ENCODE peak calls at places on chromosomes 5 and 9, in nine cellular contexts. One of them, this sample, is unnamed.

GRCh38 chr5:994821-995220 is 13.8 kb upstream of the NKD2 start:
- DNase-seq in PC-3: no peak
- DNase-seq in epithelial cell of esophagus: no peak
- DNase-seq in RWPE1: no peak
- DNase-seq in IMR-90: no peak
- DNase-seq in fibroblast of pulmonary artery: no peak
- DNase-seq in keratinocyte: no peak
- DNase-seq in CD4-positive, alpha-beta T cell: no peak
- DNase-seq in upper lobe of right lung: peak
- DNase-seq in this sample: no peak

GRCh38 chr9:76510041-76510440 is 51.1 kb downstream of the GCNT1 start:
- DNase-seq in PC-3: no peak
- DNase-seq in epithelial cell of esophagus: no peak
- DNase-seq in RWPE1: no peak
- DNase-seq in IMR-90: peak
- DNase-seq in fibroblast of pulmonary artery: peak
- DNase-seq in keratinocyte: no peak
- DNase-seq in CD4-positive, alpha-beta T cell: no peak
- DNase-seq in upper lobe of right lung: no peak
- DNase-seq in this sample: no peak

GRCh38 chr9:91842358-91842757 is 107.7 kb downstream of the ROR2 start:
- DNase-seq in PC-3: no peak
- DNase-seq in epithelial cell of esophagus: no peak
- DNase-seq in RWPE1: no peak
- DNase-seq in IMR-90: no peak
- DNase-seq in fibroblast of pulmonary artery: no peak
- DNase-seq in keratinocyte: no peak
- DNase-seq in CD4-positive, alpha-beta T cell: no peak
- DNase-seq in upper lobe of right lung: no peak
- DNase-seq in this sample: no peak

GRCh38 chr5:9156282-9156681 is 389.6 kb downstream of the SEMA5A start:
- DNase-seq in PC-3: peak
- DNase-seq in epithelial cell of esophagus: peak
- DNase-seq in RWPE1: peak
- DNase-seq in IMR-90: peak
- DNase-seq in fibroblast of pulmonary artery: peak
- DNase-seq in keratinocyte: peak
- DNase-seq in CD4-positive, alpha-beta T cell: no peak
- DNase-seq in upper lobe of right lung: no peak
- DNase-seq in this sample: peak

GRCh38 chr5:96978812-96979449 is 43.1 kb downstream of the LNPEP start:
- DNase-seq in PC-3: no peak
- DNase-seq in epithelial cell of esophagus: no peak
- DNase-seq in RWPE1: no peak
- DNase-seq in IMR-90: peak
- DNase-seq in fibroblast of pulmonary artery: no peak
- DNase-seq in keratinocyte: no peak
- DNase-seq in CD4-positive, alpha-beta T cell: no peak
- DNase-seq in upper lobe of right lung: no peak
- DNase-seq in this sample: no peak

GRCh38 chr5:133109655-133110483 is 58.1 kb downstream of the HSPA4 start:
- DNase-seq in PC-3: no peak
- DNase-seq in epithelial cell of esophagus: no peak
- DNase-seq in RWPE1: no peak
- DNase-seq in IMR-90: no peak
- DNase-seq in fibroblast of pulmonary artery: peak
- DNase-seq in keratinocyte: no peak
- DNase-seq in CD4-positive, alpha-beta T cell: no peak
- DNase-seq in upper lobe of right lung: no peak
- DNase-seq in this sample: no peak

GRCh38 chr9:6354072-6354686 is 26.0 kb downstream of the TPD52L3 start:
- DNase-seq in PC-3: peak
- DNase-seq in epithelial cell of esophagus: peak
- DNase-seq in RWPE1: peak
- DNase-seq in IMR-90: peak
- DNase-seq in fibroblast of pulmonary artery: peak
- DNase-seq in keratinocyte: no peak
- DNase-seq in CD4-positive, alpha-beta T cell: no peak
- DNase-seq in upper lobe of right lung: no peak
- DNase-seq in this sample: peak

GRCh38 chr5:173884402-173885053 is 3.6 kb upstream of the CPEB4 start:
- DNase-seq in PC-3: no peak
- DNase-seq in epithelial cell of esophagus: no peak
- DNase-seq in RWPE1: no peak
- DNase-seq in IMR-90: no peak
- DNase-seq in fibroblast of pulmonary artery: no peak
- DNase-seq in keratinocyte: no peak
- DNase-seq in CD4-positive, alpha-beta T cell: peak
- DNase-seq in upper lobe of right lung: no peak
- DNase-seq in this sample: peak

GRCh38 chr9:85742630-85742928 is 825 bp upstream of the AGTPBP1 start:
- DNase-seq in PC-3: peak
- DNase-seq in epithelial cell of esophagus: peak
- DNase-seq in RWPE1: peak
- DNase-seq in IMR-90: peak
- DNase-seq in fibroblast of pulmonary artery: peak
- DNase-seq in keratinocyte: no peak
- DNase-seq in CD4-positive, alpha-beta T cell: no peak
- DNase-seq in upper lobe of right lung: no peak
- DNase-seq in this sample: no peak

GRCh38 chr5:81748556-81748955 is 2.3 kb downstream of the SSBP2 start:
- DNase-seq in PC-3: no peak
- DNase-seq in epithelial cell of esophagus: no peak
- DNase-seq in RWPE1: no peak
- DNase-seq in IMR-90: no peak
- DNase-seq in fibroblast of pulmonary artery: no peak
- DNase-seq in keratinocyte: no peak
- DNase-seq in CD4-positive, alpha-beta T cell: no peak
- DNase-seq in upper lobe of right lung: no peak
- DNase-seq in this sample: no peak

GRCh38 chr5:107532182-107532878 is 138.4 kb downstream of the EFNA5 start:
- DNase-seq in PC-3: no peak
- DNase-seq in epithelial cell of esophagus: no peak
- DNase-seq in RWPE1: no peak
- DNase-seq in IMR-90: no peak
- DNase-seq in fibroblast of pulmonary artery: no peak
- DNase-seq in keratinocyte: no peak
- DNase-seq in CD4-positive, alpha-beta T cell: no peak
- DNase-seq in upper lobe of right lung: no peak
- DNase-seq in this sample: no peak

GRCh38 chr5:402615-403359 is 40.2 kb upstream of the EXOC3 start:
- DNase-seq in PC-3: peak
- DNase-seq in epithelial cell of esophagus: peak
- DNase-seq in RWPE1: no peak
- DNase-seq in IMR-90: peak
- DNase-seq in fibroblast of pulmonary artery: no peak
- DNase-seq in keratinocyte: no peak
- DNase-seq in CD4-positive, alpha-beta T cell: no peak
- DNase-seq in upper lobe of right lung: peak
- DNase-seq in this sample: peak

GRCh38 chr5:154369682-154370081 is 76.1 kb upstream of the SAP30L start:
- DNase-seq in PC-3: no peak
- DNase-seq in epithelial cell of esophagus: no peak
- DNase-seq in RWPE1: no peak
- DNase-seq in IMR-90: peak
- DNase-seq in fibroblast of pulmonary artery: no peak
- DNase-seq in keratinocyte: no peak
- DNase-seq in CD4-positive, alpha-beta T cell: no peak
- DNase-seq in upper lobe of right lung: no peak
- DNase-seq in this sample: no peak

GRCh38 chr5:157265714-157266285 is at the start of gene CYFIP2:
- DNase-seq in PC-3: peak
- DNase-seq in epithelial cell of esophagus: peak
- DNase-seq in RWPE1: peak
- DNase-seq in IMR-90: peak
- DNase-seq in fibroblast of pulmonary artery: no peak
- DNase-seq in keratinocyte: no peak
- DNase-seq in CD4-positive, alpha-beta T cell: peak
- DNase-seq in upper lobe of right lung: peak
- DNase-seq in this sample: peak

GRCh38 chr5:54834121-54834842 is 151.1 kb downstream of the ESM1 start:
- DNase-seq in PC-3: no peak
- DNase-seq in epithelial cell of esophagus: no peak
- DNase-seq in RWPE1: no peak
- DNase-seq in IMR-90: no peak
- DNase-seq in fibroblast of pulmonary artery: peak
- DNase-seq in keratinocyte: no peak
- DNase-seq in CD4-positive, alpha-beta T cell: no peak
- DNase-seq in upper lobe of right lung: no peak
- DNase-seq in this sample: no peak

GRCh38 chr5:36152324-36153298 is 700 bp downstream of the SKP2 start:
- DNase-seq in PC-3: peak
- DNase-seq in epithelial cell of esophagus: peak
- DNase-seq in RWPE1: peak
- DNase-seq in IMR-90: peak
- DNase-seq in fibroblast of pulmonary artery: peak
- DNase-seq in keratinocyte: no peak
- DNase-seq in CD4-positive, alpha-beta T cell: no peak
- DNase-seq in upper lobe of right lung: no peak
- DNase-seq in this sample: peak

DNA sequence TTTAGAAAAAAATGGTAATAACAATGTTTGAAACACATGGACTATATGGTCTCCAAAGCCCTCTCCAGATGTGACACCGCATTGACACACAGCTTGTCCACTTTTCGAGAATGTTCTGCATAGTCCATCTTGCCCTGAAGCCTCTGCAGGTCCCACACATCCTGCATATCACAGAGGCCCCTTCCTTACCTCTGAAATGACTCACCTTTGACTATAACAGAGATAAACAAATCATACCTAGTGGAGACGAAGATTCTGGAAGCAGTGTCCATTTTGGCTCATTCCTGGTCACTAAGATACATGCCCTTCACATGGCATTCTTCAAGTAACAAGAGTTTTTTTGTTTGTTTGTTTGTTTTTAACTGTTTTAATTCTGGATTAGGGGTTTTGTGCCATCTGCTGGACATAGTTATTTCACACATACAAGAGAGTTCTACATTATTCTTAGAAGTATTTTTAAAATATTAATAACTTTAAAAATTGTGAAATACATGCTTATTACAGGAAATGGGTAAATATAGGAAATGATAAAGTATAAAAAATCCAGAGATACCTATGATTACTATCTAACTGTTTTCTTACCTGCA is 5.1 kb downstream of the ARL14EPL start:
- DNase-seq in PC-3: peak
- DNase-seq in epithelial cell of esophagus: no peak
- DNase-seq in RWPE1: no peak
- DNase-seq in IMR-90: no peak
- DNase-seq in fibroblast of pulmonary artery: peak
- DNase-seq in keratinocyte: no peak
- DNase-seq in CD4-positive, alpha-beta T cell: no peak
- DNase-seq in upper lobe of right lung: no peak
- DNase-seq in this sample: no peak
- TF ChIP-seq CTCF in PC-3: peak
- TF ChIP-seq CTCF in epithelial cell of esophagus: no peak
- TF ChIP-seq CTCF in RWPE1: no peak
- TF ChIP-seq CTCF in IMR-90: peak
- TF ChIP-seq CTCF in fibroblast of pulmonary artery: peak
- TF ChIP-seq CTCF in keratinocyte: no peak
- TF ChIP-seq CTCF in CD4-positive, alpha-beta T cell: no peak
- TF ChIP-seq CTCF in upper lobe of right lung: no peak
- TF ChIP-seq CTCF in this sample: peak

GRCh38 chr5:114097570-114097969 is 264.3 kb upstream of the KCNN2 start:
- DNase-seq in PC-3: no peak
- DNase-seq in epithelial cell of esophagus: peak
- DNase-seq in RWPE1: no peak
- DNase-seq in IMR-90: no peak
- DNase-seq in fibroblast of pulmonary artery: no peak
- DNase-seq in keratinocyte: no peak
- DNase-seq in CD4-positive, alpha-beta T cell: no peak
- DNase-seq in upper lobe of right lung: no peak
- DNase-seq in this sample: peak
- TF ChIP-seq CTCF in PC-3: peak
- TF ChIP-seq CTCF in epithelial cell of esophagus: no peak
- TF ChIP-seq CTCF in RWPE1: no peak
- TF ChIP-seq CTCF in IMR-90: no peak
- TF ChIP-seq CTCF in fibroblast of pulmonary artery: no peak
- TF ChIP-seq CTCF in keratinocyte: no peak
- TF ChIP-seq CTCF in CD4-positive, alpha-beta T cell: no peak
- TF ChIP-seq CTCF in upper lobe of right lung: no peak
- TF ChIP-seq CTCF in this sample: no peak

GRCh38 chr9:19230356-19231125 is at the start of gene DENND4C:
- DNase-seq in PC-3: peak
- DNase-seq in epithelial cell of esophagus: peak
- DNase-seq in RWPE1: peak
- DNase-seq in IMR-90: peak
- DNase-seq in fibroblast of pulmonary artery: peak
- DNase-seq in keratinocyte: no peak
- DNase-seq in CD4-positive, alpha-beta T cell: peak
- DNase-seq in upper lobe of right lung: peak
- DNase-seq in this sample: peak
- TF ChIP-seq CTCF in PC-3: no peak
- TF ChIP-seq CTCF in epithelial cell of esophagus: no peak
- TF ChIP-seq CTCF in RWPE1: peak
- TF ChIP-seq CTCF in IMR-90: peak
- TF ChIP-seq CTCF in fibroblast of pulmonary artery: no peak
- TF ChIP-seq CTCF in keratinocyte: no peak
- TF ChIP-seq CTCF in CD4-positive, alpha-beta T cell: peak
- TF ChIP-seq CTCF in upper lobe of right lung: no peak
- TF ChIP-seq CTCF in this sample: peak

GRCh38 chr5:169331292-169331852 is 30.4 kb upstream of the SLIT3 start:
- DNase-seq in PC-3: peak
- DNase-seq in epithelial cell of esophagus: no peak
- DNase-seq in RWPE1: no peak
- DNase-seq in IMR-90: no peak
- DNase-seq in fibroblast of pulmonary artery: peak
- DNase-seq in keratinocyte: no peak
- DNase-seq in CD4-positive, alpha-beta T cell: no peak
- DNase-seq in upper lobe of right lung: no peak
- DNase-seq in this sample: no peak
- TF ChIP-seq CTCF in PC-3: peak
- TF ChIP-seq CTCF in epithelial cell of esophagus: peak
- TF ChIP-seq CTCF in RWPE1: no peak
- TF ChIP-seq CTCF in IMR-90: no peak
- TF ChIP-seq CTCF in fibroblast of pulmonary artery: no peak
- TF ChIP-seq CTCF in keratinocyte: no peak
- TF ChIP-seq CTCF in CD4-positive, alpha-beta T cell: no peak
- TF ChIP-seq CTCF in upper lobe of right lung: peak
- TF ChIP-seq CTCF in this sample: no peak

DNA sequence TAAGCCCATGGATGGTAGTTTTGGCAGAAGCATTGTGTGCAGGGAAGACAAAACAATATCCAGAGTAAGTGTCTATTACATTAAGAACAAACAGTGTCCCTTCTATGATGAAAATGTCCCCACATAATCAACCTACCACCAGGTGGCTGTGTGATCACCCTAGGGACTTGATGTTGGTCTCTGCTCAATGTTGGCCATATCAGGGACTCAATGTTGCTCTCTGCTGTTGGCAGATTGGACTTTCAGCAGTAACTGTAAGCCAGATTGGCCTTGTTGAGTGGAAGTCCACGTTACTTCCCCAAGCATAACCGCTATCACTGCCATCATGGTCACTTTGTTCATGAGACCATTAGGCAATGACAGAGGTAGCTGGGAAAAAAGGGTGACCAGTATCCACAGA is 52.8 kb upstream of the PRSS3 start:
- DNase-seq in PC-3: peak
- DNase-seq in epithelial cell of esophagus: no peak
- DNase-seq in RWPE1: no peak
- DNase-seq in IMR-90: no peak
- DNase-seq in fibroblast of pulmonary artery: no peak
- DNase-seq in keratinocyte: no peak
- DNase-seq in CD4-positive, alpha-beta T cell: no peak
- DNase-seq in upper lobe of right lung: no peak
- DNase-seq in this sample: peak
- TF ChIP-seq CTCF in PC-3: peak
- TF ChIP-seq CTCF in epithelial cell of esophagus: peak
- TF ChIP-seq CTCF in RWPE1: no peak
- TF ChIP-seq CTCF in IMR-90: no peak
- TF ChIP-seq CTCF in fibroblast of pulmonary artery: no peak
- TF ChIP-seq CTCF in keratinocyte: no peak
- TF ChIP-seq CTCF in CD4-positive, alpha-beta T cell: no peak
- TF ChIP-seq CTCF in upper lobe of right lung: no peak
- TF ChIP-seq CTCF in this sample: peak

GRCh38 chr9:97638666-97639065 is 5.0 kb downstream of the NCBP1 start:
- DNase-seq in PC-3: peak
- DNase-seq in epithelial cell of esophagus: no peak
- DNase-seq in RWPE1: no peak
- DNase-seq in IMR-90: no peak
- DNase-seq in fibroblast of pulmonary artery: no peak
- DNase-seq in keratinocyte: no peak
- DNase-seq in CD4-positive, alpha-beta T cell: no peak
- DNase-seq in upper lobe of right lung: no peak
- DNase-seq in this sample: peak
- TF ChIP-seq CTCF in PC-3: peak
- TF ChIP-seq CTCF in epithelial cell of esophagus: peak
- TF ChIP-seq CTCF in RWPE1: no peak
- TF ChIP-seq CTCF in IMR-90: no peak
- TF ChIP-seq CTCF in fibroblast of pulmonary artery: no peak
- TF ChIP-seq CTCF in keratinocyte: peak
- TF ChIP-seq CTCF in CD4-positive, alpha-beta T cell: no peak
- TF ChIP-seq CTCF in upper lobe of right lung: no peak
- TF ChIP-seq CTCF in this sample: peak